ENCODE peak calls at places on chromosomes 5 and 9, in ten cellular contexts. U is tibial artery, M is kidney, C is AG04450, A is heart left ventricle, X is cardiac muscle cell, Q is H9, N is stomach, V is HepG2, R is A549. L is an unnamed sample.

GRCh38 chr5:131475416-131476045 is 159.5 kb downstream of the RAPGEF6 start:
- DNase-seq in Q (no peak), A (no peak), X (no peak), V (no peak), C (no peak), M (no peak), R (no peak), N (no peak), U (no peak), L (no peak)

GRCh38 chr5:172529896-172530295 is 75.6 kb upstream of the SH3PXD2B start:
- DNase-seq in Q (peak), X (no peak), V (no peak), A (no peak), R (no peak), M (no peak), U (no peak), N (no peak), C (no peak), L (peak)

GRCh38 chr5:177071671-177072385 is 14.9 kb upstream of the FGFR4 start:
- DNase-seq in V (peak), U (no peak), C (peak), N (peak), Q (peak), A (peak), X (peak), R (peak), M (peak), L (peak)

GRCh38 chr9:21836437-21837161 is 34.2 kb downstream of the MTAP start:
- DNase-seq in R (no peak), V (peak), N (no peak), A (no peak), Q (no peak), X (no peak), U (no peak), M (no peak), C (peak), L (no peak)

GRCh38 chr5:98510601-98511000 is 262.9 kb upstream of the RGMB start:
- DNase-seq in R (no peak), M (no peak), V (no peak), U (no peak), A (no peak), X (no peak), Q (no peak), N (no peak), C (no peak), L (no peak)

GRCh38 chr9:121303456-121304451 is 35.8 kb downstream of the GSN start:
- DNase-seq in M (no peak), U (peak), R (peak), X (no peak), C (no peak), A (no peak), V (no peak), Q (no peak), N (no peak), L (no peak)

GRCh38 chr5:94908889-94909480 is 290.5 kb downstream of the SLF1 start:
- DNase-seq in X (peak), M (no peak), Q (no peak), R (peak), U (no peak), C (peak), A (no peak), V (peak), N (no peak), L (no peak)

GRCh38 chr5:32276173-32276853 is 36.4 kb downstream of the MTMR12 start:
- DNase-seq in C (no peak), A (no peak), Q (peak), U (no peak), R (peak), M (no peak), V (peak), X (peak), N (no peak), L (no peak)

GRCh38 chr9:88224938-88225337 is 86.7 kb upstream of the SPATA31C2 start:
- DNase-seq in U (no peak), A (no peak), M (no peak), C (no peak), R (no peak), V (no peak), X (no peak), Q (peak), N (no peak), L (no peak)

GRCh38 chr9:133058051-133058450 is 3.7 kb upstream of the CEL start:
- DNase-seq in U (no peak), A (no peak), V (no peak), N (no peak), R (no peak), Q (no peak), M (peak), C (no peak), X (no peak), L (no peak)

GRCh38 chr5:86968311-86968753 is 299.4 kb upstream of the RASA1 start:
- DNase-seq in C (peak), A (peak), U (no peak), V (peak), R (peak), X (peak), Q (no peak), M (no peak), N (no peak), L (no peak)

GRCh38 chr5:112958774-112959088 is 17.9 kb upstream of the DCP2 start:
- DNase-seq in U (no peak), R (no peak), X (no peak), Q (no peak), M (no peak), V (no peak), A (no peak), C (no peak), N (no peak), L (no peak)

GRCh38 chr5:141783599-141784296 is 94.5 kb downstream of the PCDH1 start:
- DNase-seq in N (no peak), M (peak), A (no peak), V (no peak), X (no peak), R (peak), U (no peak), Q (peak), C (no peak), L (no peak)

GRCh38 chr5:98308960-98309359 is 464.5 kb upstream of the RGMB start:
- DNase-seq in Q (no peak), N (no peak), X (no peak), R (no peak), V (no peak), A (no peak), U (no peak), C (no peak), M (no peak), L (no peak)

DNA sequence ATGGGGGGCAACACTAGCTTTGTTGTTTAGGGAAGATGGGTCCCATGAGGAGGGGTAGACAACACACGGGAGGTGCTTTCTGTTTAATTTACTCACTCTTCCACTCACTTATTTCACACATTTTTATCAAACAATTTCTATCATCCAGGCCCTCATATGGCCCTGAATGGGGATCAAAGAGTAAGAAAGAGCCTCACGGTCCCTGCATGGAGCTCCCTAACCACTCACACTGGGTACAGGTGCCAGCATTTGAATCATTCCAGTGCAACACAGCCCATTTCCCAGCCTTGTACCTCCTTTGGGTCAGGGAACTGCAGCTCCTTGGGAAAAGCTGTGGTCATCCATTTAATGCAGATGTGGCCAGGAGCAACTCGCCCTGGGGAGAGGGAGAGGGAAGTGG is 185.5 kb downstream of the PJA2 start:
- DNase-seq in X (no peak), Q (no peak), C (no peak), M (no peak), R (no peak), V (no peak), U (no peak), A (no peak), N (no peak), L (no peak)
- H3K27ac ChIP-seq in X (no peak), Q (no peak), C (no peak), M (no peak), R (no peak), V (no peak), U (no peak), A (no peak), N (no peak), L (no peak)

GRCh38 chr9:136564379-136564988 is 18.6 kb upstream of the NOTCH1 start:
- DNase-seq in C (no peak), U (peak), M (peak), R (no peak), Q (no peak), N (peak), A (peak), X (no peak), V (no peak), L (peak)
- TF ChIP-seq CTCF in C (peak), U (peak), M (no peak), R (no peak), Q (no peak), N (no peak), A (peak), X (peak), V (no peak), L (no peak)

DNA sequence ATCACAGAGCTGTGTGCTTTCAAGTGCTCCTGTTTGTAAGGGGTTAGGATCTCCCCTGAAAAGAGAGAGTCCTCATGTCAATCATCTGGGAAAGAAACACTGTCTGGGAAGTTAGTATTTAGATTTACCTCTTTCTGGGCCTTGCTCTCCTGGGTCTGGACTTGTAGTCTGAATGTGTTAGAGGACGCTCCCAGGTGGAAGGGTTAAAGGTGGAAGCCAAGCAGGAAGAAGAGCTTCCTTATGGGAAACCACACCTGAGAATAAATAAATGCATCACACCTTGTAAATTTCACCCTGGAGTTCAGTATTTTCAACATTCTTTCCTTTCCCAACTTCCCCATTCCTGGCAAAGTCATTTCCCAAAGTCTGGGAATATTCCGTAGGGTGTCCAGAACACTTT is 1.3 kb downstream of the PLGRKT start:
- DNase-seq in U (no peak), N (no peak), C (no peak), M (no peak), X (no peak), A (no peak), Q (no peak), R (no peak), V (no peak), L (no peak)
- H3K27ac ChIP-seq in U (peak), N (peak), C (no peak), M (no peak), X (no peak), A (peak), Q (no peak), R (no peak), V (no peak), L (no peak)

DNA sequence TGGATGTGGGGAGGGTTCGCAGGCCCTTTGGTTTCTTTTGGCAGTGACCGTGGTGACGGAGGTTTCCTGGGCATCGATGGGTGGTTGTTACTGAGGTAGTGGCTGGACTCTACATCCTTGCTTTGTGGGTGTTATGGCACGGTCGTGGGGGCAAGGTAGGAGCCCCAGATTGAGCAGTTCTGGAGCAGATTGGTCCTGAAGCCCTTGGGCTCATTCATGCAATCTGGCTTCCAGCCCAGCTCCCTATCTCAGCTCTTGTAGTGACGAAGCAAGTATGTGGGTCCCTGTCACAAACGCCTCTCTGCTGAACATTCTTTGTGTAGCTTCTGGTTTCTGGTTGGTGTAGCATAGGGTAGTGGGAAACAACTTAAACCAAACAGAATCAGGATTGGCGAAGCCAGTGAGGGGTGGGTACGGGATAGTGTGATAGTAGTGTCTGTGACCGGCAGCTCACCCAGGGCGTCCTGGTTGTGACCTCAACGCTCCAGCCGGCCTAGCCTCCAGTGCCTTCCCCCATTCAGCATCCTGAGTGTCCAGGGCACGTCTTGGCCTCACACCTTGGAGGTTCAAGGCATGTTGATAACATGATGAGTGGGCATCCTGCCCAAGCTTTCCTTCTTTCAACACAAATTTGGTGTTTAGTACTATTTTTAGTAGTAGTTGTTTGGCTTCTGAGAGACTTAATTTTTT is 2.9 kb downstream of the NDUFS6 start:
- DNase-seq in M (no peak), Q (no peak), R (no peak), V (no peak), X (peak), N (no peak), C (no peak), U (peak), A (peak), L (no peak)
- TF ChIP-seq CTCF in M (no peak), Q (no peak), R (no peak), V (no peak), X (no peak), N (no peak), C (no peak), U (no peak), A (no peak), L (no peak)

GRCh38 chr9:116585896-116586295 is 101.2 kb upstream of the TRIM32 start:
- DNase-seq in X (no peak), C (no peak), Q (no peak), A (no peak), M (no peak), R (no peak), U (no peak), V (no peak), N (no peak), L (no peak)

GRCh38 chr9:116589392-116590354 is 97.4 kb upstream of the TRIM32 start:
- DNase-seq in M (no peak), R (peak), N (no peak), Q (peak), C (no peak), V (peak), U (no peak), A (no peak), X (no peak), L (no peak)

GRCh38 chr9:116592926-116593325 is 94.2 kb upstream of the TRIM32 start:
- DNase-seq in X (no peak), A (no peak), C (no peak), R (no peak), Q (no peak), U (no peak), N (no peak), V (no peak), M (no peak), L (no peak)

GRCh38 chr9:116585204-116585603 is 101.9 kb upstream of the TRIM32 start:
- DNase-seq in R (no peak), U (no peak), C (no peak), V (no peak), M (no peak), X (no peak), N (no peak), A (no peak), Q (no peak), L (no peak)

DNA sequence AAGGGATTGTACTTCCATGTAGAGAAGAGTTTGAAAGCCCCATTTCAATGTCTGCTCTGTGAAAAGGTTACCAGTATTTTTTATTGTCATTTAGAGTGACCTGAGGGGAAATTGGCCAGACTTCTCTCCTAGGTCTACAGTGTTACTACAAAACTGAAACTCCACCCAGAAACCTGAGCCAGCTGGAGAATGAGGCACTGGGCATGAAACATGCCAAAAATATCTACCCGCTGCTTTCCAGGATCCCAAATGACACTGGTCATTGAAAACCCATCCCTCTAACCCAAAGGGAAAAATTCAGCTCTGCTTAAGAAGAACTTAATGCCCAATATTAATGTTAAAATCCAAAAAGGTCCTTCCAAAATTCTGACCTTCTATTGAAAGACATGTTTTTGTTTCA is 99.2 kb upstream of the TRIM32 start:
- DNase-seq in N (no peak), C (no peak), R (no peak), X (no peak), V (no peak), Q (no peak), U (no peak), A (no peak), M (no peak), L (no peak)
- H3K27ac ChIP-seq in N (no peak), C (no peak), R (no peak), X (no peak), V (no peak), Q (no peak), U (no peak), A (no peak), M (no peak), L (no peak)

DNA sequence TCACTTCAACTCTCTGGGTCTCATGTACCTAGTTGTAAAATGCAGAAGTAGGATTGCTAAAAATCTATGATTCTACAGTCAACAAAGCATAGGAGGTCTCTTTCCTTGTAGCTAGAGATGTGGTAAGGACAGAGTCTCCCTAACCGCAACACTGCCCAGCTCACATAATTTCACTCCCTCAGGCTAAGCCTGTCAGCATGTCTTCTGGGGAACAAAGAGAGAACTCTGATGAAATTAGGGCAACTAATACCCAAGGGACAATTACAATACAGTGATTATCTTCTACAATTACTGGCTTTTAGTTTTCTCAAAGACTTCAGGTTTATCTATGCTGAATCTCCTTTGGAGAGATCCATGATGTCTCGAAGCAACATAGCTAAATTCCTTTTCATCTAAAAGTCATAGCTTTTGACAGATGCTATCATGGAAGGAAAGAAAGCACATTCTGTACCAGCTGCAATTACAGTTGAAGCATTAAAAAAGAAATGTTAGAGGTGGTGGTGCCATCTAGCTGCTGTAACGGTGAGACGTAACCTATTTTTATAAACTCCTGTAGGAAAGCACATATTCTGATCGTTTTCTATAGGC is 141.1 kb upstream of the TARS1 start:
- DNase-seq in C (peak), R (peak), X (peak), M (no peak), U (no peak), N (no peak), A (no peak), V (no peak), Q (no peak), L (no peak)
- TF ChIP-seq CTCF in C (peak), R (peak), X (peak), M (peak), U (peak), N (no peak), A (peak), V (peak), Q (peak), L (peak)

GRCh38 chr5:150497989-150498317 is 10.0 kb upstream of the NDST1 start:
- DNase-seq in U (no peak), V (no peak), C (no peak), N (no peak), R (no peak), M (no peak), Q (no peak), A (no peak), X (no peak), L (no peak)
- H3K27ac ChIP-seq in U (peak), V (no peak), C (peak), N (peak), R (peak), M (peak), Q (no peak), A (peak), X (peak), L (peak)

DNA sequence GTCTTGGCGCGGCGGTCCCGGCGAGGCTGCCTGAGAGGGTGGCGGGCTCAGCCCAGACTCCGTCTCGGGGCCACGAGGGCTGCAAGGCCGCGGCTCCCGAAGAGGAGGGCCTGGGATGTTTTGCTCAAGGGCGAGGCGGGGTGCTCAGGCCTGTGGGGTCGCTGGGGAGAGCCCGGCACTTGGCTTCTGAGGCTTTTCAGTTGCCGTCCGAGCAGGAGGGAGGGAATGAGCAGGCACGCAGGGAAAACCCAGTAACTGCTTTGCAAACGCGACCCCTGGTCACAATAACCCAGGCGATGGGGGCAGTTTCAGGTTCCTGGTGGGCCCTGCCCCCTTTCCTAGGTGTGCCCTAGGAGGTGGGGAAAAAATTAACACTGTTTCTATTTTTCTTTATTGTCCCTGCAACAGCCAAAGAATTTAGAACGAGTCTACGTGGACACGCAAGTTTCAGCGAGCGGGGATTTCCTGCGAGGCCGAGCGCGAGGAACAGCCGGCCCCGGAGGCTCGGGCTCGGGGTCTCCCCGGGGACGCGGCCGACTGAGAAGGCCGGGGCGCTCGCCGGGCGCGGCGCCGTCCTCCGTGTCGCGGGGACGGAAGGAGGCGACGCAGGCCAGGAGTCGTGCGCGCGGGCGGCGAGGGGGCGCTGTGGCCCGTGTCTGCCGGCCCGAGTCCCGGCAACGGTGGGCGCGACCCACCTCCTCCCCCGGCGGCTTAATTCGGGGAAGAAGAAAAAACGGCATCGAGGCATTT is 3.3 kb upstream of the IRX2 start:
- DNase-seq in A (no peak), U (peak), N (no peak), Q (no peak), M (no peak), V (no peak), C (no peak), X (peak), R (no peak), L (no peak)
- TF ChIP-seq CTCF in A (no peak), U (no peak), N (no peak), Q (peak), M (peak), V (no peak), C (no peak), X (no peak), R (no peak), L (no peak)

DNA sequence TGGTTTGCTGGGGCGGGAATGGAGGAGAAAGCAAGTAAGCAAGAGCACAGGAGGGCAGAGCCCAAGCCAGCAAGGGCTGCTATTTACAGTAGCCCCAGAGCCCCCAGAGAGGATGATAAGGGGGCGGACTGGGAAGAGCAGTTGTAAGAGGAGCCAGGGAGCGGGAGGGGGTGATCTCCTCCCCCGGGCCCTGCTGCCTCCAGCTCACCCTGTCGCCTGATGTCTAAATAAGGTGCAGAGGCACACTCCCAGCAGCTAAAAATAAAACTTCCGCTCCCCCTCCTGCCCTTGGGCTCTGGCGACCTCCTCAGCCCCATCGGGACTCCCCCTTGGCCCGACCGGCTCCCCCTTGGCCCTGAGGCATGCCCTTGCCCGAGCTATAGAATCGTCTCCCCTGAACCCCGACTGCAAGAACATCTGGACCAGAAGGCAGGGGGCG is 14.4 kb upstream of the CCDC69 start:
- DNase-seq in Q (peak), N (no peak), C (no peak), A (peak), R (no peak), M (no peak), X (peak), V (no peak), U (peak), L (no peak)
- H3K27ac ChIP-seq in Q (no peak), N (peak), C (no peak), A (peak), R (no peak), M (no peak), X (peak), V (no peak), U (peak), L (peak)

GRCh38 chr9:82621446-82621845 is 441.5 kb downstream of the RASEF start:
- DNase-seq in C (no peak), R (no peak), A (no peak), V (no peak), Q (no peak), U (no peak), M (no peak), X (no peak), N (no peak), L (no peak)
- TF ChIP-seq CTCF in C (no peak), R (no peak), A (no peak), V (no peak), Q (no peak), U (no peak), M (no peak), X (no peak), N (no peak), L (no peak)

L was measured in lung.